ENCODE peak calls at places on chromosomes 3 and 15, in five cellular contexts. W is endothelial cell of umbilical vein, B is GM19239, K is sciatic nerve, U is dorsolateral prefrontal cortex. A is an unnamed sample.

GRCh38 chr3:62562017-62562416 is 188.7 kb upstream of the FEZF2 start:
- DNase-seq in B (no peak), K (no peak), W (peak), U (no peak), A (peak)

GRCh38 chr15:88621789-88622604 is 857 bp downstream of the AEN start:
- DNase-seq in W (peak), K (no peak), U (no peak), B (peak), A (no peak)

GRCh38 chr3:143168518-143169192 is 49.1 kb downstream of the CHST2 start:
- DNase-seq in W (peak), K (no peak), U (no peak), B (no peak), A (no peak)

GRCh38 chr3:74537164-74537563 is 77.3 kb downstream of the CNTN3 start:
- DNase-seq in U (no peak), W (no peak), B (no peak), K (peak), A (no peak)

GRCh38 chr3:30199855-30200254 is 406.5 kb upstream of the TGFBR2 start:
- DNase-seq in W (no peak), K (no peak), B (no peak), U (no peak), A (no peak)

GRCh38 chr3:85554153-85554552 is 595.4 kb downstream of the CADM2 start:
- DNase-seq in K (no peak), U (no peak), W (no peak), B (no peak), A (no peak)

GRCh38 chr15:67902579-67902979 is 62.7 kb upstream of the RNU6-1 start:
- DNase-seq in W (no peak), B (no peak), U (no peak), K (no peak), A (no peak)

GRCh38 chr3:149291178-149291577 is 42.3 kb downstream of the TM4SF18 start:
- DNase-seq in U (no peak), K (no peak), W (no peak), B (no peak), A (peak)

GRCh38 chr15:76335851-76336253 is 721 bp upstream of the ISL2 start:
- DNase-seq in W (no peak), U (no peak), B (peak), K (no peak), A (no peak)

GRCh38 chr15:38873151-38873550 is 308.5 kb upstream of the RASGRP1 start:
- DNase-seq in K (no peak), U (no peak), B (no peak), W (no peak), A (no peak)

GRCh38 chr15:85073556-85074194 is 92.0 kb downstream of the PDE8A start:
- DNase-seq in B (peak), W (no peak), K (no peak), U (no peak), A (peak)

GRCh38 chr3:117853923-117854322 is 1144.3 kb downstream of the TUSC7 start:
- DNase-seq in K (no peak), W (peak), B (no peak), U (no peak), A (no peak)

GRCh38 chr15:79433610-79434009 is 1.5 kb downstream of the MINAR1 start:
- DNase-seq in W (no peak), U (no peak), B (no peak), K (no peak), A (no peak)

GRCh38 chr15:63331456-63331855 is 50.2 kb downstream of the CA12 start:
- DNase-seq in W (no peak), U (no peak), B (no peak), K (no peak), A (no peak)

GRCh38 chr3:72260590-72260914 is 475.6 kb upstream of the PROK2 start:
- DNase-seq in U (no peak), B (no peak), K (no peak), W (no peak), A (no peak)

GRCh38 chr15:83605595-83605994 is 48.3 kb upstream of the ADAMTSL3 start:
- DNase-seq in B (no peak), K (no peak), U (no peak), W (no peak), A (no peak)

GRCh38 chr3:138118863-138119766 is 3.7 kb upstream of the DZIP1L start:
- DNase-seq in B (peak), K (peak), U (peak), W (peak), A (peak)

GRCh38 chr15:85137507-85138175 is 156.0 kb downstream of the PDE8A start:
- DNase-seq in K (no peak), B (no peak), W (no peak), U (no peak), A (no peak)

GRCh38 chr15:77830041-77830440 is 197.3 kb upstream of the LINGO1 start:
- DNase-seq in B (no peak), K (no peak), U (no peak), W (no peak), A (no peak)

GRCh38 chr3:186254676-186255665 is 107.1 kb downstream of the DGKG start:
- DNase-seq in W (no peak), B (peak), K (no peak), U (no peak), A (no peak)

GRCh38 chr3:83233715-83234114 is 1472.3 kb upstream of the GBE1 start:
- DNase-seq in U (no peak), K (no peak), W (no peak), B (no peak), A (no peak)

GRCh38 chr3:115321396-115321795 is 174.3 kb upstream of the ZBTB20 start:
- DNase-seq in K (no peak), U (no peak), B (no peak), W (peak), A (peak)

GRCh38 chr15:76286231-76286879 is 24.9 kb downstream of the ETFA start:
- DNase-seq in W (no peak), K (no peak), B (peak), U (no peak), A (peak)

GRCh38 chr3:58432905-58433304 is 727 bp downstream of the PDHB start:
- DNase-seq in U (no peak), W (no peak), K (no peak), B (no peak), A (no peak)

GRCh38 chr15:69976366-69976994 is 121.2 kb downstream of the TLE3 start:
- DNase-seq in U (no peak), W (peak), K (no peak), B (no peak), A (peak)

GRCh38 chr15:52208306-52208946 is 17.2 kb upstream of the GNB5 start:
- DNase-seq in W (peak), K (no peak), U (peak), B (no peak), A (peak)

GRCh38 chr3:185724761-185725160 is 100.1 kb downstream of the IGF2BP2 start:
- DNase-seq in W (no peak), B (no peak), K (no peak), U (no peak), A (no peak)

GRCh38 chr15:43317566-43318184 is 12.7 kb downstream of the LCMT2 start:
- DNase-seq in W (no peak), U (no peak), K (no peak), B (no peak), A (no peak)

GRCh38 chr3:32813180-32813579 is 4.6 kb upstream of the TRIM71 start:
- DNase-seq in W (no peak), B (no peak), K (no peak), U (no peak), A (no peak)

GRCh38 chr15:83626171-83626802 is 27.6 kb upstream of the ADAMTSL3 start:
- DNase-seq in K (no peak), B (no peak), U (no peak), W (no peak), A (no peak)

GRCh38 chr3:29071077-29071634 is 209.7 kb upstream of the RBMS3 start:
- DNase-seq in K (no peak), B (no peak), W (no peak), U (no peak), A (no peak)

GRCh38 chr3:111924283-111924682 is 54.5 kb upstream of the ABHD10 start:
- DNase-seq in U (no peak), W (peak), B (no peak), K (no peak), A (peak)

GRCh38 chr15:98812711-98813441 is 164.5 kb downstream of the IGF1R start:
- DNase-seq in W (peak), B (no peak), U (no peak), K (no peak), A (peak)

GRCh38 chr3:116367761-116368395 is 77.4 kb downstream of the LSAMP start:
- DNase-seq in B (no peak), K (no peak), W (no peak), U (no peak), A (no peak)

GRCh38 chr3:6179761-6180160 is 681.2 kb upstream of the GRM7 start:
- DNase-seq in K (no peak), U (no peak), W (no peak), B (no peak), A (no peak)